ENCODE peak calls at places on chromosomes 16 and 17, in four cellular contexts. M is activated CD8-positive, alpha-beta T cell treated with anti-CD3 and anti-CD28 coated beads for 36 hours; X is lower lobe of right lung; F is gastroesophageal sphincter. W is an unnamed sample.

GRCh38 chr17:55453836-55454557 is 32.4 kb upstream of the MMD start:
- ATAC-seq in M (no peak), X (peak), F (no peak), W (no peak)

GRCh38 chr16:84109598-84110325 is 7.0 kb downstream of the MBTPS1 start:
- ATAC-seq in M (no peak), X (no peak), F (no peak), W (no peak)

GRCh38 chr17:46962374-46962790 is 16.7 kb downstream of the RPRML start:
- ATAC-seq in M (peak), X (no peak), F (no peak), W (no peak)

GRCh38 chr17:82874011-82874835 is 34.4 kb upstream of the ZNF750 start:
- ATAC-seq in M (no peak), X (peak), F (no peak), W (no peak)

GRCh38 chr17:14052886-14053615 is 16.3 kb upstream of the COX10 start:
- ATAC-seq in M (no peak), X (no peak), F (no peak), W (no peak)

GRCh38 chr17:1340371-1340770 is 59.7 kb downstream of the YWHAE start:
- ATAC-seq in M (no peak), X (no peak), F (no peak), W (no peak)

GRCh38 chr16:72749091-72749490 is 298.8 kb downstream of the ZFHX3 start:
- ATAC-seq in M (no peak), X (no peak), F (no peak), W (no peak)

GRCh38 chr16:50185005-50185505 is 31.9 kb downstream of the TENT4B start:
- ATAC-seq in M (no peak), X (peak), F (no peak), W (no peak)

GRCh38 chr17:63967953-63968352 is 4.8 kb downstream of the SCN4A start:
- ATAC-seq in M (peak), X (no peak), F (no peak), W (no peak)

GRCh38 chr17:78142113-78142861 is 3.9 kb upstream of the C17orf99 start:
- ATAC-seq in M (no peak), X (peak), F (no peak), W (no peak)

GRCh38 chr17:10888858-10889257 is 51.0 kb upstream of the PIRT start:
- ATAC-seq in M (no peak), X (no peak), F (no peak), W (no peak)

GRCh38 chr16:56201030-56201429 is 9.7 kb downstream of the GNAO1 start:
- ATAC-seq in M (no peak), X (no peak), F (no peak), W (no peak)

GRCh38 chr17:65071861-65072260 is 15.3 kb upstream of the GNA13 start:
- ATAC-seq in M (no peak), X (no peak), F (peak), W (no peak)

GRCh38 chr16:17227278-17227677 is 243.5 kb downstream of the XYLT1 start:
- ATAC-seq in M (no peak), X (no peak), F (no peak), W (no peak)

GRCh38 chr17:57940653-57941329 is 14.4 kb downstream of the CUEDC1 start:
- ATAC-seq in M (peak), X (peak), F (peak), W (peak)

GRCh38 chr16:23498863-23499262 is 11.4 kb downstream of the GGA2 start:
- ATAC-seq in M (no peak), X (no peak), F (no peak), W (no peak)

GRCh38 chr17:56890390-56890789 is 23.5 kb downstream of the TRIM25 start:
- ATAC-seq in M (no peak), X (no peak), F (no peak), W (no peak)

GRCh38 chr16:97822-98221 is 19.8 kb downstream of the MPG start:
- ATAC-seq in M (no peak), X (no peak), F (no peak), W (no peak)

GRCh38 chr17:34169501-34169900 is 85.6 kb upstream of the CCL2 start:
- ATAC-seq in M (no peak), X (no peak), F (no peak), W (no peak)

GRCh38 chr16:54928421-54929089 is 2.1 kb upstream of the IRX5 start:
- ATAC-seq in M (peak), X (peak), F (no peak), W (peak)

GRCh38 chr17:79745641-79746105 is 14.9 kb downstream of the ENPP7 start:
- ATAC-seq in M (no peak), X (no peak), F (no peak), W (no peak)

GRCh38 chr17:44758414-44759095 is at the start of gene ADAM11:
- ATAC-seq in M (peak), X (peak), F (peak), W (peak)

GRCh38 chr17:74883241-74883750 is 10.1 kb downstream of the FADS6 start:
- ATAC-seq in M (no peak), X (peak), F (no peak), W (no peak)

GRCh38 chr17:64158411-64158810 is 28.5 kb upstream of the ERN1 start:
- ATAC-seq in M (no peak), X (no peak), F (no peak), W (no peak)

GRCh38 chr17:81961087-81961514 is at the start of gene NOTUM:
- ATAC-seq in M (no peak), X (no peak), F (no peak), W (no peak)

GRCh38 chr17:70344356-70345060 is 175.2 kb downstream of the KCNJ2 start:
- ATAC-seq in M (peak), X (peak), F (peak), W (no peak)

GRCh38 chr17:74424658-74425057 is 7.2 kb upstream of the GPRC5C start:
- ATAC-seq in M (no peak), X (no peak), F (no peak), W (no peak)

GRCh38 chr16:894841-895240 is 75.9 kb downstream of the LMF1 start:
- ATAC-seq in M (no peak), X (peak), F (no peak), W (no peak)

GRCh38 chr17:10757658-10758057 is 27.8 kb upstream of the TMEM220 start:
- ATAC-seq in M (no peak), X (no peak), F (no peak), W (no peak)

GRCh38 chr16:24253192-24253591 is 2.9 kb upstream of the CACNG3 start:
- ATAC-seq in M (peak), X (peak), F (no peak), W (peak)

GRCh38 chr17:55660171-55660886 is 62.3 kb downstream of the TMEM100 start:
- ATAC-seq in M (no peak), X (no peak), F (peak), W (no peak)

GRCh38 chr16:378821-379182 is 3.0 kb downstream of the PGAP6 start:
- ATAC-seq in M (no peak), X (no peak), F (no peak), W (no peak)

GRCh38 chr17:29138184-29138955 is 41.8 kb downstream of the MYO18A start:
- ATAC-seq in M (peak), X (no peak), F (no peak), W (peak)

GRCh38 chr16:79067600-79067999 is 532.9 kb downstream of the MAF start:
- ATAC-seq in M (no peak), X (no peak), F (no peak), W (no peak)

GRCh38 chr17:8393470-8394231 is 4.0 kb downstream of the RNF222 start:
- ATAC-seq in M (peak), X (peak), F (no peak), W (no peak)

GRCh38 chr16:88381820-88382451 is 823 bp upstream of the ZNF469 start:
- ATAC-seq in M (no peak), X (peak), F (no peak), W (no peak)

GRCh38 chr17:77527836-77528505 is 387.2 kb downstream of the SEC14L1 start:
- ATAC-seq in M (no peak), X (no peak), F (no peak), W (no peak)

GRCh38 chr17:41064301-41064700 is 1.4 kb downstream of the KRTAP2-4 start:
- ATAC-seq in M (no peak), X (no peak), F (no peak), W (no peak)

GRCh38 chr17:57311281-57312216 is 55.2 kb downstream of the MSI2 start:
- ATAC-seq in M (no peak), X (no peak), F (no peak), W (no peak)

W was measured in stimulated activated memory B cell treated with anti-CD40 and anti-IgM and Interleukin-4, amounts not matched to agents 10 μg/mL and 1 μg/mL and 100 μg/mL, for 72 hours.